ENCODE peak calls at places on chromosome 9, in five cellular contexts. F, W, B, Q and M are unnamed samples.

GRCh38 chr9:71273613-71274012 is 152.2 kb upstream of the TRPM3 start:
- DNase-seq in F (no peak), B (no peak), W (no peak), Q (no peak), M (no peak)

GRCh38 chr9:88364706-88365105 is 23.5 kb upstream of the SPIN1 start:
- DNase-seq in F (no peak), B (no peak), W (no peak), Q (no peak), M (no peak)

GRCh38 chr9:19232117-19232829 is 1.8 kb downstream of the DENND4C start:
- DNase-seq in W (no peak), F (peak; percentile 19), Q (no peak), B (peak; percentile 12), M (no peak)

GRCh38 chr9:76913467-76913866 is 7.6 kb upstream of the PRUNE2 start:
- DNase-seq in F (no peak), W (no peak), B (no peak), Q (no peak), M (no peak)

GRCh38 chr9:83572524-83572923 is 34.3 kb upstream of the FRMD3 start:
- DNase-seq in F (peak; percentile 4), Q (no peak), B (no peak), W (no peak), M (no peak)

GRCh38 chr9:18115131-18115530 is 358.8 kb upstream of the ADAMTSL1 start:
- DNase-seq in F (no peak), W (no peak), Q (no peak), B (no peak), M (no peak)

GRCh38 chr9:122143296-122143695 is 16.3 kb downstream of the NDUFA8 start:
- DNase-seq in B (no peak), F (no peak), Q (no peak), W (no peak), M (no peak)

GRCh38 chr9:21326526-21327139 is 8.6 kb downstream of the KLHL9 start:
- DNase-seq in W (no peak), B (peak; percentile 53), F (no peak), Q (no peak), M (no peak)

GRCh38 chr9:128550770-128551651 is 1.4 kb upstream of the SPTAN1 start:
- DNase-seq in W (peak; percentile 36), F (no peak), Q (no peak), B (no peak), M (no peak)

GRCh38 chr9:137406876-137407589 is 15.9 kb downstream of the EXD3 start:
- DNase-seq in B (no peak), F (no peak), W (peak; percentile 14), Q (no peak), M (no peak)

GRCh38 chr9:97905228-97905627 is 17.1 kb downstream of the TRMO start:
- DNase-seq in W (no peak), F (no peak), Q (no peak), B (no peak), M (no peak)

GRCh38 chr9:129458155-129458661 is 162.7 kb downstream of the C9orf50 start:
- DNase-seq in F (no peak), W (no peak), B (no peak), Q (no peak), M (peak; percentile 58)

GRCh38 chr9:86867658-86868313 is 79.5 kb downstream of the GAS1 start:
- DNase-seq in W (peak; percentile 1), Q (no peak), B (peak; percentile 75), F (no peak), M (no peak)

GRCh38 chr9:127707766-127708165 is 978 bp downstream of the CFAP157 start:
- DNase-seq in F (no peak), B (no peak), Q (peak; percentile 43), W (no peak), M (no peak)

GRCh38 chr9:121921444-121921843 is 171.7 kb downstream of the TTLL11 start:
- DNase-seq in W (peak; percentile 46), B (no peak), F (no peak), Q (no peak), M (no peak)

GRCh38 chr9:76912631-76913275 is 6.8 kb upstream of the PRUNE2 start:
- DNase-seq in F (no peak), Q (peak; percentile 7), W (no peak), B (no peak), M (no peak)

GRCh38 chr9:110183208-110184145 is 24.5 kb downstream of the C9orf152 start:
- DNase-seq in B (peak; percentile 50), Q (peak; percentile 68), W (peak; percentile 26), F (no peak), M (no peak)

GRCh38 chr9:115328228-115328627 is 210.3 kb upstream of the TNC start:
- DNase-seq in B (no peak), W (no peak), F (peak; percentile 12), Q (no peak), M (no peak)

GRCh38 chr9:129595323-129595741 is 25.6 kb downstream of the C9orf50 start:
- DNase-seq in W (no peak), B (no peak), F (no peak), Q (no peak), M (no peak)

GRCh38 chr9:89376286-89376685 is 58.0 kb downstream of the SECISBP2 start:
- DNase-seq in F (no peak), B (no peak), W (no peak), Q (no peak), M (no peak)

GRCh38 chr9:17134843-17135577 is at the start of gene CNTLN:
- DNase-seq in Q (peak; percentile 41), B (peak; percentile 91), F (peak; percentile 77), W (peak; percentile 62), M (no peak)

GRCh38 chr9:77433675-77434445 is 214.3 kb downstream of the GNA14 start:
- DNase-seq in W (peak; percentile 3), B (peak; percentile 51), Q (peak; percentile 33), F (peak; percentile 41), M (no peak)

GRCh38 chr9:68683433-68683832 is 21.6 kb upstream of the PIP5K1B start:
- DNase-seq in Q (no peak), B (no peak), W (no peak), F (no peak), M (no peak)

GRCh38 chr9:115134941-115135340 is 17.0 kb upstream of the TNC start:
- DNase-seq in Q (no peak), W (no peak), B (no peak), F (no peak), M (no peak)